ENCODE peak calls at places on chromosome 10, in eight cellular contexts. E is choroid plexus epithelial cell, D is AG09319, Y is lower leg skin, M is AG10803, W is kidney, K is cardiac fibroblast, O is nephron progenitor cell. P is an unnamed sample.

GRCh38 chr10:72274730-72275350 is 1.1 kb downstream of the DDIT4 start:
- DNase-seq in E (peak), D (no peak), Y (peak), M (peak), W (peak), K (peak), O (peak), P (peak)

GRCh38 chr10:73886085-73886529 is 11.8 kb upstream of the CAMK2G start:
- DNase-seq in E (peak), D (no peak), Y (peak), M (peak), W (peak), K (peak), O (peak), P (peak)

GRCh38 chr10:14184841-14185500 is 145.8 kb downstream of the FRMD4A start:
- DNase-seq in E (peak), D (no peak), Y (no peak), M (no peak), W (no peak), K (peak), O (no peak), P (peak)

GRCh38 chr10:33612116-33612515 is 277.6 kb upstream of the NRP1 start:
- DNase-seq in E (peak), D (no peak), Y (no peak), M (peak), W (no peak), K (peak), O (no peak), P (no peak)

GRCh38 chr10:44752451-44753441 is 158.4 kb upstream of the TMEM72 start:
- DNase-seq in E (peak), D (peak), Y (peak), M (peak), W (no peak), K (peak), O (no peak), P (no peak)

GRCh38 chr10:121404611-121405010 is 193.6 kb downstream of the FGFR2 start:
- DNase-seq in E (no peak), D (no peak), Y (no peak), M (no peak), W (no peak), K (no peak), O (no peak), P (no peak)

GRCh38 chr10:52400564-52400963 is 86.5 kb downstream of the DKK1 start:
- DNase-seq in E (peak), D (no peak), Y (no peak), M (no peak), W (no peak), K (peak), O (no peak), P (no peak)

GRCh38 chr10:62384057-62384446 is 9.9 kb downstream of the ZNF365 start:
- DNase-seq in E (peak), D (no peak), Y (no peak), M (peak), W (no peak), K (peak), O (no peak), P (peak)

GRCh38 chr10:89921422-89921821 is 220.0 kb downstream of the KIF20B start:
- DNase-seq in E (peak), D (no peak), Y (no peak), M (no peak), W (no peak), K (no peak), O (no peak), P (no peak)

GRCh38 chr10:91032614-91033248 is 111.8 kb upstream of the ANKRD1 start:
- DNase-seq in E (peak), D (no peak), Y (no peak), M (peak), W (no peak), K (peak), O (no peak), P (no peak)

GRCh38 chr10:76905251-76905650 is 732.4 kb downstream of the KCNMA1 start:
- DNase-seq in E (no peak), D (no peak), Y (no peak), M (peak), W (no peak), K (no peak), O (no peak), P (no peak)

GRCh38 chr10:76903387-76903786 is 734.2 kb downstream of the KCNMA1 start:
- DNase-seq in E (no peak), D (no peak), Y (no peak), M (no peak), W (no peak), K (no peak), O (no peak), P (no peak)

GRCh38 chr10:76906221-76906620 is 731.4 kb downstream of the KCNMA1 start:
- DNase-seq in E (no peak), D (no peak), Y (no peak), M (no peak), W (no peak), K (no peak), O (no peak), P (no peak)

GRCh38 chr10:76901701-76902100 is 735.9 kb downstream of the KCNMA1 start:
- DNase-seq in E (no peak), D (no peak), Y (no peak), M (no peak), W (no peak), K (no peak), O (no peak), P (no peak)

DNA sequence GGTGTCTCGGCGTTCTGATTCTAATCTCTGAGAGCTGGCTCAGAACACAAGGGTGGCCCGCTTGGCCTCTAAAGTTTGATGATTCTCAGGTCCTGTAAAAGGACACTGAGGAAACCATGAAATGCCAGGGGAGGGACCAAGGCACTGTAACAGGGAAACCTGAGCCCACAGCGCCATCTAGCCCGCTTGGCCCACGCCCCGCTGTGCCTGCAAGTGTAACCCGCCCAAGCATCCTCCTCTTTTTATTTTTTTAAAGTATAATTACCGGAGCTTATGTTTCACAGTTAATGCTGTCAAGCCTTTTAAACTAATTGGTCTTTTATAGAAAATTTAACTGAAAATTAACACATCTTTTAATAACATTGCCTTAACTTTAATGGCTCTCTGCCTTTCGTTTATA is 734.7 kb downstream of the KCNMA1 start:
- DNase-seq in E (peak), D (no peak), Y (no peak), M (no peak), W (no peak), K (peak), O (peak), P (peak)
- TF ChIP-seq CTCF in E (peak), D (no peak), Y (no peak), M (no peak), W (peak), K (peak), O (peak), P (no peak)

DNA sequence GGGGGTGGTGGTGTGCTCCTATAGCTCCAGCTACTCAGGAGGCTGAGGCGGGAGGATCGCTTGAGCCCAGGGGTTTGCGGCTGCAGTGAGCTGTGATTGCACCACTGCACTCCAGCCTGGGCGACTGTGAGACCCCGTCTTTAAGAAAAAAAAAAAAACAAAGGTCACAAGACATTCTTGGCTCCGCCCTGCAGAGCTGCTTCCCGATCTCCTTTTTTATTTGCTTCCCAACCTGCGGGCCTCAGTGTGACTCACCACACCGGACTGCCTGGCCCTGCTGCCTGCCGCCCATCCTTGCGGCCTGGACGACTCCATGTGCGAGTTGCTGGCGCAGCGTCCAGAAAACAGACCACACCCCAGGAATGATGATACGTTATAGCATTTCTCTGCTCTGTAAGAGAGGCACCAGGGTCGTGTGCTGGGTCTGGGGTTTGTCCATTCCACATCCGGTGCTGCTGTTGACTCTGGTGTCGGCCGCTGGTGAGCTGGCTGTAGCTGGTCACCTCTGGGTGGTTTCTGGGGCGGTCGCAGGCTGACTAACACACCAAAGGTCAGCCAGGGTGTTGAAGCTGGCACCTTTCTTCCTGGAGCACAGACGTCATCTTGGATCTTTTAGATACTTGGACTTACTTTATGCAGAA is 123.6 kb downstream of the TCF7L2 start:
- DNase-seq in E (peak), D (peak), Y (peak), M (peak), W (peak), K (peak), O (no peak), P (no peak)
- TF ChIP-seq CTCF in E (no peak), D (no peak), Y (no peak), M (no peak), W (no peak), K (no peak), O (no peak), P (no peak)

DNA sequence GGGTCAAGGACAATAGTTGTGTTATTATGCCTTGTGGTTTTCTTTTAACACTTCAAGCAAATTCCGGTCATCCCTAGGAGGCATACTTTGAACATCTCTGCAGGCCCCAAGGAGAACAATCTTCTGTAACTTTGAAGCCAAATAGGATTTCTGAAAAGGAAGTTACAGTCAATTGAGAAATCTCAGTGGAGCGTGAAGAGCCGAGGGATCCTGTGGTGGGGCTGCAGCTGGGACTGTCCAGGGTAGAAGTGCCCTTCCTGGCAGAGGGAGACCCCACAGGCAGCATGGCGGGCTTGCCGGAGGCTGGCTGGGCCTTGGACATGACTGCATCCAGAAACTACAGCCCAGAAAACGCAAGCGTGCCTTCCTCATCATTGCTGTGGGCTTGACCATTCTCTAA is 179.7 kb downstream of the PTPN20 start:
- DNase-seq in E (peak), D (no peak), Y (peak), M (peak), W (no peak), K (peak), O (no peak), P (no peak)
- TF ChIP-seq CTCF in E (no peak), D (no peak), Y (no peak), M (no peak), W (no peak), K (no peak), O (no peak), P (no peak)

DNA sequence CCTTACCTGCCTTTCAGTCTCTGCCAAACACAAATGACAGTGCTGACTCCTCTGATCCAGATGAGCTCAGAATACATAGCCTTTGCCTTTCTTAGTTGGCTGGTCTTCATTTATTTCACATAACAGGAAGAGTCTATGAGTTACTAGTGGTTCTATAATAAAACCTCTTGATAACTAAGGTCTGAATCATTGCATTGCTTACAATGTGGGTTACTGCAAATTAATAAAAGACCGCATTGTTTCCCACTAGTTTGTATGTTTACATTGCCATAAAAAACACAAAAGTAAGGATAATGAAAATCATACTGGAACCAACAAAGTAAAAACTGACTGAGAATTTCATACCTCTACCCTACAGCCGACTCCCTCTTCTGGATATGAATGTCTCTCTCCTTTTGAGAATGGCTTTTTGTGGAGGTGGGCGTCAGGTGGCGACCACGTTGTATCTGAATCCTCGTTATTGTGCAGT is 62.0 kb upstream of the AKR1E2 start:
- DNase-seq in E (peak), D (peak), Y (no peak), M (peak), W (no peak), K (peak), O (no peak), P (peak)
- TF ChIP-seq CTCF in E (peak), D (peak), Y (no peak), M (peak), W (no peak), K (no peak), O (no peak), P (no peak)

DNA sequence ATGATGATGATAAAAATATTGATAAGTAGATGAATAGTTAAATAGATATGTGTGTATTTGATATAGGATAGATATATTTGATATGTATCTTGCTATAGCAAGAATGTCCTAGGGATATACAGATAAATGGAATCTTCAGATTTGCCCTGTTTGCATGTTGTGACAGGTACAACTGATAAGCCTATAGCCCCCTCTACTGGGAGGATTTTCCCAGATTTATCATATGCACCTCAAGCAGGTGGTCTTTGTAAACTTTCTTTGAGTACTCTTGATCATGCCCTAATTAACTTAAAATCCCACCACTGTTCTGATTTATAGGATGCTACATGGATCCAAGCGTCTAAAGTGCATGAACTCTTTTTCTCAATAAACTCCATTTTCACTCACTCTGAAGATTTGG is 1050.7 kb downstream of the SORCS3 start:
- DNase-seq in E (peak), D (no peak), Y (no peak), M (no peak), W (no peak), K (no peak), O (peak), P (no peak)
- TF ChIP-seq CTCF in E (no peak), D (no peak), Y (no peak), M (no peak), W (peak), K (no peak), O (peak), P (no peak)

GRCh38 chr10:70362357-70362756 is 20.1 kb downstream of the LRRC20 start:
- DNase-seq in E (no peak), D (no peak), Y (no peak), M (no peak), W (no peak), K (no peak), O (no peak), P (no peak)

GRCh38 chr10:70363292-70363691 is 19.1 kb downstream of the LRRC20 start:
- DNase-seq in E (no peak), D (no peak), Y (no peak), M (no peak), W (no peak), K (no peak), O (no peak), P (no peak)

GRCh38 chr10:70367195-70367796 is 15.1 kb downstream of the LRRC20 start:
- DNase-seq in E (peak), D (no peak), Y (no peak), M (peak), W (no peak), K (peak), O (no peak), P (no peak)

GRCh38 chr10:70364001-70364771 is 18.2 kb downstream of the LRRC20 start:
- DNase-seq in E (peak), D (peak), Y (peak), M (peak), W (peak), K (peak), O (peak), P (peak)

GRCh38 chr10:70364772-70365091 is 17.7 kb downstream of the LRRC20 start:
- DNase-seq in E (no peak), D (no peak), Y (no peak), M (no peak), W (no peak), K (no peak), O (no peak), P (no peak)
- TF ChIP-seq CTCF in E (no peak), D (no peak), Y (no peak), M (no peak), W (no peak), K (no peak), O (no peak), P (no peak)

GRCh38 chr10:35642023-35642792 is at the start of gene FZD8:
- DNase-seq in E (peak), D (peak), Y (peak), M (peak), W (peak), K (peak), O (peak), P (peak)
- TF ChIP-seq CTCF in E (peak), D (peak), Y (no peak), M (no peak), W (no peak), K (no peak), O (peak), P (no peak)

GRCh38 chr10:129958118-129958685 is 5.9 kb downstream of the EBF3 start:
- DNase-seq in E (peak), D (no peak), Y (peak), M (no peak), W (no peak), K (peak), O (no peak), P (no peak)

GRCh38 chr10:129956902-129957673 is 7.0 kb downstream of the EBF3 start:
- DNase-seq in E (no peak), D (no peak), Y (no peak), M (no peak), W (no peak), K (peak), O (no peak), P (no peak)

GRCh38 chr10:129955591-129956284 is 8.3 kb downstream of the EBF3 start:
- DNase-seq in E (peak), D (no peak), Y (no peak), M (peak), W (no peak), K (peak), O (no peak), P (no peak)

GRCh38 chr10:129954916-129955315 is 9.2 kb downstream of the EBF3 start:
- DNase-seq in E (no peak), D (no peak), Y (no peak), M (no peak), W (no peak), K (peak), O (no peak), P (no peak)

GRCh38 chr10:129956285-129956649 is 7.8 kb downstream of the EBF3 start:
- DNase-seq in E (no peak), D (no peak), Y (no peak), M (no peak), W (no peak), K (no peak), O (no peak), P (no peak)
- TF ChIP-seq CTCF in E (no peak), D (no peak), Y (no peak), M (no peak), W (no peak), K (no peak), O (no peak), P (no peak)

GRCh38 chr10:132488231-132488821 is 49.3 kb upstream of the INPP5A start:
- DNase-seq in E (no peak), D (no peak), Y (no peak), M (no peak), W (peak), K (no peak), O (no peak), P (no peak)

GRCh38 chr10:132489053-132489703 is 48.4 kb upstream of the INPP5A start:
- DNase-seq in E (peak), D (no peak), Y (no peak), M (peak), W (peak), K (no peak), O (no peak), P (no peak)

GRCh38 chr10:132485391-132485790 is 52.2 kb upstream of the INPP5A start:
- DNase-seq in E (no peak), D (no peak), Y (no peak), M (no peak), W (peak), K (no peak), O (no peak), P (no peak)

GRCh38 chr10:132486539-132487121 is 51.0 kb upstream of the INPP5A start:
- DNase-seq in E (no peak), D (no peak), Y (no peak), M (no peak), W (peak), K (no peak), O (no peak), P (no peak)

GRCh38 chr10:132487241-132488135 is 50.1 kb upstream of the INPP5A start:
- DNase-seq in E (no peak), D (no peak), Y (no peak), M (no peak), W (peak), K (no peak), O (no peak), P (no peak)
- TF ChIP-seq CTCF in E (no peak), D (no peak), Y (no peak), M (no peak), W (no peak), K (no peak), O (no peak), P (no peak)

DNA sequence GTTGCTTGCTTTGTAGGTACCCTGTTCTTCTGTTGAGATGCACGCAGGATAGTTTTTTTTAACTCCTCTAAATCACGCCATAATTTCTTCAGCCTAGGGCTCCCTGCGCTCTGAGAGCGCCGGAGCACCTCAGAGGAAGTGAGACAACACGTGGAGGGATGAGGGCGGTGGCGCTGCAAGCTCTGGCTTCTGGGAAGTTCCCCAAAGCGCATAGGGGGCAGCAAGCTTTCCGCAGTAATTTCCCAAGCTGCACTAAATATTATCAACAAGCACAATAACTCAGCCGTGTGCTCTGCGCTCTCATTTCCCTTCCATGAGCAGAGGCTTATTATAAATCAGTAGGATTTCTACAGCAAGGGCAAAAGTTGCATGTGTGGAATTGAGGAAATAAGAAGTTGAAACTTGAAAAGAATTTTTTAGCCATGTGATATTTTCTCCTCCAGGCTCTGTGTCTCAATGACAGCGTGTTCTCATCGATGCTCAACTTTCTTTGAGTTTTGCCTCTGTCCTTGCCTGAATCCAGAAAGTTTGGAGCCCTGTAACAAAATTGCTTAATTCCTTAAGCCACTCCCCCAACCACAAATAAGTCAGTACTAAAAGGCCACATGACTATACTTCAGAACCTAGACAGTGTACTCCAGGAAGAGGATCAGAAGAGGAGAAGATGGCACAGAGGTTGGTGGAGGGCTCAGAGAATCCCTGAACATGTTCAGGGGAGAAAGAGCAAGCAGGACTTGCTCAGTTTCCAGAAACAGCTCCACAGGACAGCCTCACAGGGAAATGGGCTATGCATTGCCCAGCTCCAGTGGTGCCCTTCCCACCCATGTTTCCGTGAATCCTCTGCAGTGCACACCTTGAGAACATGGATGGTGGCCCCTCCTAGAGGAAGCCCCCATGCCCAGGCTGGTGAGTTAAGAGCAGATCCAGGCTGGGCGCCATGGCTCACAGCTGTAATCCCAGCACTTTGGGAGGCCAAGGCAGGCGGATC is 221.5 kb upstream of the GHITM start:
- DNase-seq in E (no peak), D (no peak), Y (no peak), M (no peak), W (no peak), K (no peak), O (peak), P (peak)
- TF ChIP-seq CTCF in E (no peak), D (no peak), Y (no peak), M (no peak), W (no peak), K (no peak), O (peak), P (peak)